ENCODE peak calls at places on chromosomes 6 and 20, in four cellular contexts. One of them, this sample, is unnamed.

GRCh38 chr20:3798908-3799248 is 2.8 kb downstream of the CDC25B start:
- DNase-seq in thoracic aorta: no peak
- DNase-seq in A549: no peak
- DNase-seq in mesenchymal stem cell: no peak
- DNase-seq in this sample: no peak

GRCh38 chr6:84842526-84843161 is 78.2 kb upstream of the TBX18 start:
- DNase-seq in thoracic aorta: no peak
- DNase-seq in mesenchymal stem cell: no peak
- DNase-seq in A549: no peak
- DNase-seq in this sample: no peak

GRCh38 chr6:168627798-168628551 is 187.0 kb downstream of the SMOC2 start:
- DNase-seq in mesenchymal stem cell: no peak
- DNase-seq in A549: no peak
- DNase-seq in thoracic aorta: no peak
- DNase-seq in this sample: no peak

GRCh38 chr6:8229913-8230312 is 127.6 kb upstream of the EEF1E1 start:
- DNase-seq in mesenchymal stem cell: no peak
- DNase-seq in A549: no peak
- DNase-seq in thoracic aorta: no peak
- DNase-seq in this sample: no peak

GRCh38 chr6:4466260-4466659 is 309.9 kb upstream of the CDYL start:
- DNase-seq in mesenchymal stem cell: peak; percentile 44
- DNase-seq in thoracic aorta: no peak
- DNase-seq in A549: no peak
- DNase-seq in this sample: peak; percentile 23

GRCh38 chr6:114941078-114941477 is 598.3 kb upstream of the HS3ST5 start:
- DNase-seq in thoracic aorta: no peak
- DNase-seq in mesenchymal stem cell: no peak
- DNase-seq in A549: no peak
- DNase-seq in this sample: no peak

GRCh38 chr20:21719592-21720214 is 14.2 kb downstream of the PAX1 start:
- DNase-seq in A549: peak; percentile 65
- DNase-seq in mesenchymal stem cell: peak; percentile 44
- DNase-seq in thoracic aorta: no peak
- DNase-seq in this sample: no peak

GRCh38 chr6:2378046-2378657 is 132.7 kb upstream of the GMDS start:
- DNase-seq in mesenchymal stem cell: no peak
- DNase-seq in A549: no peak
- DNase-seq in thoracic aorta: no peak
- DNase-seq in this sample: no peak

DNA sequence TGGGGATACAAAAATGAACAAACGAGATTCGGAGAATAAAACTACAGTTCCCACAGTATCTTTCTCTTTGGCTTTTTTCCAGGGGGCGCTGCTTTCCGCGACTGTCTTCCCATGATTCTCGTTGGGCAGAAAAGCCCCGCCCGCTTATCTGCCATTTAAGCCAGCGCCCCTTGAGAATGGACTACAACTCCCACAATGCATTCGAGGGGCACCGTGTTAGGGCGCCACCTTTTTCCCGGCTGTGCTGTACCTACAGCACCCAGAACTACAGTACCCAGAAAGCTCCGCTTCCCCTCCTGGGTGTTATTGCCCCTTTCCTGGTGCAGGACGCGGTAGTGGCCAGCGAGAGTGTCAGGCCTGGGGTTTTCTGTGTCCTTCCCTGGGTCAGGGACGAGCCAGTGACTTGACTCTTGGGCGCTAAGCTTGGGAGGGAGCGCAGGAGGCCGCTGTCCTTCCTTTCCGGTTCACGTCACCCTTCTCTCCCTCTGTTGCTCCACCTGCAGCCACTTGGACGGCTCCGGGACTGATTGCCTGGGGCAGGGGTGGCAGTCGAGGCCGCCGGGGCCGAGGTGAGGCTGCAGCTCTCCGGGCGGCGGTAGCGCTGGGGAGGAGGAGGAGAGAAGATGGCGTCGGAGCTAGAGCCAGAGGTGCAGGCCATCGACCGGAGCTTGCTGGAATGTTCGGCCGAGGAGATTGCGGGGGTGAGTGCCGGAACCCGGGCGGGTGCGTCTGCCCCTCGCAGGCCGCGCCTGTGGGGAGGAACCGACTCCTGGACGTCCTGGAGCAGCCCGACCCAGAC is at the start of gene UBR2:
- DNase-seq in thoracic aorta: peak; percentile 97
- DNase-seq in A549: peak; percentile 78
- DNase-seq in mesenchymal stem cell: peak; percentile 99
- DNase-seq in this sample: peak; percentile 99
- H3K27ac ChIP-seq in thoracic aorta: peak within 1 kb of the TSS; percentile 99
- H3K27ac ChIP-seq in A549: peak within 1 kb of the TSS; percentile 85
- H3K27ac ChIP-seq in mesenchymal stem cell: peak within 1 kb of the TSS; percentile 86
- H3K27ac ChIP-seq in this sample: peak within 1 kb of the TSS; percentile 97

GRCh38 chr6:121522771-121523386 is 87.4 kb downstream of the GJA1 start:
- DNase-seq in A549: no peak
- DNase-seq in mesenchymal stem cell: peak; percentile 67
- DNase-seq in thoracic aorta: no peak
- DNase-seq in this sample: no peak
- H3K4me3 ChIP-seq in A549: no peak overlapping the region
- H3K4me3 ChIP-seq in mesenchymal stem cell: no peak overlapping the region
- H3K4me3 ChIP-seq in thoracic aorta: peak overlapping the region; percentile 55
- H3K4me3 ChIP-seq in this sample: peak overlapping the region; percentile 26

DNA sequence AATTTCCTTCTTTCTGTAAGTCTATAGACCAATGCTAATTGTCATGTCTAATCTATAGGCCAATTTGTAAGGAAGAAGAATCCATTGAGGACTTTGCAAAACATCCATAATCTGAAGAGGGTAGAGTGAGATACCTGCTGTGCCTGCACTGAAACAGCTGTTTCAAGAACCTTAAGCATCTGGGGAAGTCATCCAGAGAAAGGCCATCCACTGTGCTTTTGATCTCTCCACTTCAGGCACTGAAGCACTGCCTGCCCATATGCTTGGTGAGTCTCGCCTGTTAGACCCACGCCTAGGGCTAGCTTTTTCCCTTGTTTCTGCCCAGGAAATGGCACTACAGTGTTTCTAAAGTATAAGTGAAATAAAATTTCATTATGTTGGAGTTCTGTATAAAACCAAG is 921.8 kb upstream of the EPHA7 start:
- DNase-seq in mesenchymal stem cell: no peak
- DNase-seq in A549: no peak
- DNase-seq in thoracic aorta: no peak
- DNase-seq in this sample: no peak
- H3K9me3 ChIP-seq in mesenchymal stem cell: no peaks in the 10 kb centered on the region
- H3K9me3 ChIP-seq in A549: no peaks in the 10 kb centered on the region
- H3K9me3 ChIP-seq in thoracic aorta: no peaks in the 10 kb centered on the region
- H3K9me3 ChIP-seq in this sample: no peaks in the 10 kb centered on the region

GRCh38 chr6:27867051-27867940 is 44.9 kb downstream of the OR2B2 start:
- DNase-seq in thoracic aorta: no peak
- DNase-seq in mesenchymal stem cell: peak; percentile 81
- DNase-seq in A549: no peak
- DNase-seq in this sample: peak; percentile 79
- H3K27ac ChIP-seq in thoracic aorta: peak overlapping the region; percentile 19
- H3K27ac ChIP-seq in mesenchymal stem cell: peak overlapping the region; percentile 12
- H3K27ac ChIP-seq in A549: peak overlapping the region; percentile 70
- H3K27ac ChIP-seq in this sample: peak overlapping the region; percentile 43

GRCh38 chr20:38810926-38811325 is 5.4 kb downstream of the PPP1R16B start:
- DNase-seq in thoracic aorta: no peak
- DNase-seq in A549: no peak
- DNase-seq in mesenchymal stem cell: no peak
- DNase-seq in this sample: no peak
- H3K4me3 ChIP-seq in thoracic aorta: no peak overlapping the region
- H3K4me3 ChIP-seq in A549: no peak overlapping the region
- H3K4me3 ChIP-seq in mesenchymal stem cell: no peak overlapping the region
- H3K4me3 ChIP-seq in this sample: no peak overlapping the region

GRCh38 chr20:25058797-25059486 is 1.0 kb upstream of the ACSS1 start:
- DNase-seq in mesenchymal stem cell: peak; percentile 6
- DNase-seq in A549: peak; percentile 47
- DNase-seq in thoracic aorta: no peak
- DNase-seq in this sample: peak; percentile 77
- H3K9me3 ChIP-seq in mesenchymal stem cell: no peaks in the 10 kb centered on the region
- H3K9me3 ChIP-seq in A549: no peaks in the 10 kb centered on the region
- H3K9me3 ChIP-seq in thoracic aorta: no peaks in the 10 kb centered on the region
- H3K9me3 ChIP-seq in this sample: no peaks in the 10 kb centered on the region

GRCh38 chr20:47282864-47283263 is 73.6 kb downstream of the ZMYND8 start:
- DNase-seq in mesenchymal stem cell: no peak
- DNase-seq in thoracic aorta: no peak
- DNase-seq in A549: no peak
- DNase-seq in this sample: no peak

GRCh38 chr20:47283411-47283810 is 73.1 kb downstream of the ZMYND8 start:
- DNase-seq in mesenchymal stem cell: no peak
- DNase-seq in A549: no peak
- DNase-seq in thoracic aorta: no peak
- DNase-seq in this sample: no peak

GRCh38 chr20:47285189-47285588 is 71.3 kb downstream of the ZMYND8 start:
- DNase-seq in mesenchymal stem cell: no peak
- DNase-seq in thoracic aorta: no peak
- DNase-seq in A549: no peak
- DNase-seq in this sample: no peak

GRCh38 chr20:47286681-47287080 is 69.8 kb downstream of the ZMYND8 start:
- DNase-seq in A549: no peak
- DNase-seq in thoracic aorta: no peak
- DNase-seq in mesenchymal stem cell: no peak
- DNase-seq in this sample: no peak

GRCh38 chr20:47284373-47284772 is 72.1 kb downstream of the ZMYND8 start:
- DNase-seq in mesenchymal stem cell: no peak
- DNase-seq in thoracic aorta: no peak
- DNase-seq in A549: no peak
- DNase-seq in this sample: no peak
- H3K27ac ChIP-seq in mesenchymal stem cell: no peak overlapping the region
- H3K27ac ChIP-seq in thoracic aorta: no peak overlapping the region
- H3K27ac ChIP-seq in A549: no peak overlapping the region
- H3K27ac ChIP-seq in this sample: no peak overlapping the region

GRCh38 chr20:2654384-2654822 is 2.0 kb downstream of the NOP56 start:
- DNase-seq in thoracic aorta: no peak
- DNase-seq in A549: no peak
- DNase-seq in mesenchymal stem cell: no peak
- DNase-seq in this sample: peak; percentile 11
- H3K4me3 ChIP-seq in thoracic aorta: no peak overlapping the region
- H3K4me3 ChIP-seq in A549: peak overlapping the region; percentile 78
- H3K4me3 ChIP-seq in mesenchymal stem cell: no peak overlapping the region
- H3K4me3 ChIP-seq in this sample: no peak overlapping the region

GRCh38 chr6:27359231-27359630 is 29.3 kb upstream of the ZNF391 start:
- DNase-seq in mesenchymal stem cell: no peak
- DNase-seq in thoracic aorta: no peak
- DNase-seq in A549: no peak
- DNase-seq in this sample: no peak
- H3K9me3 ChIP-seq in mesenchymal stem cell: peaks cover 76% of the 10 kb centered on the region
- H3K9me3 ChIP-seq in thoracic aorta: peaks cover 36% of the 10 kb centered on the region
- H3K9me3 ChIP-seq in A549: peaks cover 20% of the 10 kb centered on the region
- H3K9me3 ChIP-seq in this sample: peaks cover 6% of the 10 kb centered on the region

DNA sequence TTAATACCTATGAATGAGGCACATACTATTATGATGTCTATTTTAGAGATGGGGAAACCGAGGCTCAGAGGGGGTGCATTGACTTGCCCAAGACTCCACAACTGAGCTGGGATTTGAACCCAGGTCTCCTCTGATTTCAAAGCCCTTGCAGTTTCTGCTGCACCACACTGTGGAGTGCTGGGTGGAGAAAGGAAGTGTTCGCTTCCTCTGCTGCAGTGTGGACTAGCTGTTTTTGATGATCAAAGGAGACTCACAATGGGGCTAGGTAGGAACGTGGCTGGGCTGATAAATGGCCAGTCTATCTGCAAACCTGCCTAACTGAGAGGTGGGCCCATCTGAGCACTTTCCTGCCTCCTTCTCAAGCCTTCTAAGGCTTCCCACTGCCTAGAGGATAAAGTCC is 87.2 kb downstream of the CD40 start:
- DNase-seq in mesenchymal stem cell: no peak
- DNase-seq in thoracic aorta: no peak
- DNase-seq in A549: no peak
- DNase-seq in this sample: no peak
- H3K27ac ChIP-seq in mesenchymal stem cell: no peak overlapping the region
- H3K27ac ChIP-seq in thoracic aorta: no peak overlapping the region
- H3K27ac ChIP-seq in A549: no peak overlapping the region
- H3K27ac ChIP-seq in this sample: no peak overlapping the region